ENCODE peak calls at places on chromosomes 7 and 10, in ten cellular contexts. A is activated CD4-positive, alpha-beta T cell treated with anti-CD3 and anti-CD28 coated beads, Interleukin-2, amount 50 U/mL, for 48 hours; H is adrenal gland; Z is CD4-positive, CD25-positive, alpha-beta regulatory T cell; O is EL; G is HEK293T; I is NCI-H187; V is activated naive CD8-positive, alpha-beta T cell treated with anti-CD3 and anti-CD28 coated beads for 36 hours; Q is iris pigment epithelial cell; S is activated T-cell treated with anti-CD3 and anti-CD28 coated beads for 1 hour. K is an unnamed sample.

GRCh38 chr7:141339603-141340002 is 211.6 kb upstream of the AGK start:
- DNase-seq in A (no peak), H (no peak), Z (no peak), O (no peak), G (no peak), I (no peak), V (no peak), Q (no peak), S (no peak), K (no peak)

GRCh38 chr7:98024075-98024474 is 34.1 kb upstream of the OCM2 start:
- DNase-seq in A (no peak), H (no peak), Z (no peak), O (no peak), G (no peak), I (no peak), V (no peak), Q (no peak), S (no peak), K (no peak)

GRCh38 chr10:14665304-14665703 is 109.4 kb downstream of the FAM107B start:
- DNase-seq in A (no peak), H (no peak), Z (no peak), O (no peak), G (no peak), I (no peak), V (no peak), Q (peak), S (no peak), K (no peak)

GRCh38 chr7:117139691-117139984 is 183.2 kb downstream of the WNT2 start:
- DNase-seq in A (no peak), H (no peak), Z (no peak), O (no peak), G (no peak), I (no peak), V (no peak), Q (no peak), S (no peak), K (no peak)

GRCh38 chr7:72254455-72254854 is 157.7 kb downstream of the CALN1 start:
- DNase-seq in A (no peak), H (no peak), Z (no peak), O (no peak), G (no peak), I (no peak), V (no peak), Q (no peak), S (no peak), K (no peak)

GRCh38 chr7:80078159-80078731 is 56.4 kb upstream of the GNAI1 start:
- DNase-seq in A (peak), H (no peak), Z (no peak), O (peak), G (no peak), I (no peak), V (no peak), Q (peak), S (no peak), K (no peak)

GRCh38 chr10:49299816-49300139 is 808 bp downstream of the C10orf71 start:
- DNase-seq in A (no peak), H (no peak), Z (no peak), O (no peak), G (no peak), I (no peak), V (no peak), Q (no peak), S (no peak), K (no peak)

GRCh38 chr10:79162861-79163662 is 94.3 kb downstream of the ZMIZ1 start:
- DNase-seq in A (no peak), H (peak), Z (no peak), O (peak), G (no peak), I (no peak), V (no peak), Q (peak), S (no peak), K (peak)

GRCh38 chr10:48448796-48449195 is 142.3 kb downstream of the MAPK8 start:
- DNase-seq in A (no peak), H (no peak), Z (no peak), O (peak), G (no peak), I (no peak), V (no peak), Q (peak), S (no peak), K (peak)

GRCh38 chr7:17274551-17275245 is 23.8 kb upstream of the AHR start:
- DNase-seq in A (no peak), H (no peak), Z (no peak), O (peak), G (no peak), I (no peak), V (peak), Q (peak), S (no peak), K (no peak)

GRCh38 chr10:14330390-14331071 is at the start of gene FRMD4A:
- DNase-seq in A (no peak), H (no peak), Z (no peak), O (no peak), G (no peak), I (no peak), V (no peak), Q (no peak), S (no peak), K (no peak)

GRCh38 chr7:4911111-4911828 is 27.8 kb upstream of the RADIL start:
- DNase-seq in A (no peak), H (no peak), Z (no peak), O (no peak), G (no peak), I (no peak), V (no peak), Q (no peak), S (no peak), K (no peak)

GRCh38 chr7:157195868-157196267 is 57.1 kb downstream of the UBE3C start:
- DNase-seq in A (no peak), H (no peak), Z (no peak), O (no peak), G (no peak), I (no peak), V (no peak), Q (peak), S (no peak), K (no peak)

GRCh38 chr7:29588900-29589696 is 25.5 kb downstream of the PRR15 start:
- DNase-seq in A (peak), H (peak), Z (no peak), O (peak), G (peak), I (peak), V (peak), Q (peak), S (no peak), K (no peak)

GRCh38 chr7:111025013-111025412 is 65.9 kb upstream of the LRRN3 start:
- DNase-seq in A (no peak), H (no peak), Z (peak), O (no peak), G (no peak), I (no peak), V (peak), Q (no peak), S (no peak), K (no peak)

GRCh38 chr7:107660381-107661080 is at the start of gene SLC26A4:
- DNase-seq in A (peak), H (no peak), Z (peak), O (peak), G (no peak), I (no peak), V (peak), Q (no peak), S (no peak), K (no peak)

GRCh38 chr10:126156012-126156411 is 232.3 kb downstream of the ADAM12 start:
- DNase-seq in A (no peak), H (no peak), Z (no peak), O (no peak), G (no peak), I (no peak), V (no peak), Q (no peak), S (no peak), K (no peak)

GRCh38 chr7:128215281-128215680 is 25.8 kb upstream of the LEP start:
- DNase-seq in A (no peak), H (no peak), Z (no peak), O (peak), G (no peak), I (no peak), V (no peak), Q (peak), S (no peak), K (peak)

GRCh38 chr7:116173051-116174028 is 37.0 kb upstream of the TES start:
- DNase-seq in A (no peak), H (no peak), Z (peak), O (peak), G (peak), I (no peak), V (no peak), Q (peak), S (peak), K (no peak)

GRCh38 chr10:45420453-45421192 is 46.6 kb downstream of the ALOX5 start:
- DNase-seq in A (peak), H (peak), Z (no peak), O (peak), G (no peak), I (peak), V (peak), Q (peak), S (peak), K (peak)

GRCh38 chr10:30967654-30968421 is 63.8 kb downstream of the ZNF438 start:
- DNase-seq in A (no peak), H (no peak), Z (no peak), O (no peak), G (no peak), I (no peak), V (no peak), Q (no peak), S (no peak), K (no peak)

GRCh38 chr7:105352018-105352612 is 36.6 kb downstream of the SRPK2 start:
- DNase-seq in A (peak), H (peak), Z (peak), O (peak), G (no peak), I (no peak), V (peak), Q (peak), S (no peak), K (peak)

GRCh38 chr10:112221545-112221944 is 38.0 kb upstream of the GPAM start:
- DNase-seq in A (no peak), H (no peak), Z (no peak), O (no peak), G (no peak), I (no peak), V (no peak), Q (no peak), S (no peak), K (no peak)

GRCh38 chr7:99374121-99375064 is at the start of gene ARPC1B:
- DNase-seq in A (peak), H (peak), Z (peak), O (peak), G (peak), I (peak), V (peak), Q (peak), S (peak), K (peak)

GRCh38 chr10:47033081-47033480 is 121.9 kb downstream of the PTPN20 start:
- DNase-seq in A (no peak), H (no peak), Z (no peak), O (no peak), G (no peak), I (no peak), V (no peak), Q (no peak), S (no peak), K (no peak)

K was measured in GM04504.